ENCODE peak calls at places on chromosomes 13 and 19, in six cellular contexts. D is cardiac muscle cell, P is OCI-LY7, F is AG10803, S is GM06990, Q is thoracic aorta. I is an unnamed sample.

GRCh38 chr13:100508391-100508790 is 80.2 kb downstream of the GGACT start:
- DNase-seq in D (no peak), P (no peak), F (no peak), S (no peak), Q (no peak), I (no peak)

GRCh38 chr19:29260477-29261317 is 47.7 kb upstream of the UQCRFS1 start:
- DNase-seq in D (peak), P (peak), F (peak), S (no peak), Q (no peak), I (peak)

GRCh38 chr13:108176685-108177274 is 38.6 kb downstream of the LIG4 start:
- DNase-seq in D (peak), P (peak), F (no peak), S (no peak), Q (no peak), I (peak)

GRCh38 chr19:3176715-3177501 is 1.7 kb upstream of the S1PR4 start:
- DNase-seq in D (no peak), P (no peak), F (peak), S (no peak), Q (no peak), I (no peak)

GRCh38 chr13:113667771-113668490 is 912 bp downstream of the GRK1 start:
- DNase-seq in D (no peak), P (no peak), F (no peak), S (no peak), Q (no peak), I (no peak)

GRCh38 chr19:35832054-35832453 is 19.4 kb upstream of the PRODH2 start:
- DNase-seq in D (no peak), P (no peak), F (no peak), S (no peak), Q (no peak), I (no peak)

GRCh38 chr19:46608581-46609345 is 7.6 kb downstream of the CALM3 start:
- DNase-seq in D (no peak), P (no peak), F (no peak), S (no peak), Q (no peak), I (peak)

GRCh38 chr13:26499209-26499601 is 58.3 kb upstream of the WASF3 start:
- DNase-seq in D (no peak), P (no peak), F (no peak), S (no peak), Q (no peak), I (no peak)

GRCh38 chr13:51501592-51502205 is 48.9 kb upstream of the INTS6 start:
- DNase-seq in D (peak), P (no peak), F (peak), S (no peak), Q (no peak), I (no peak)

GRCh38 chr19:39727070-39727800 is 10.6 kb downstream of the CLC start:
- DNase-seq in D (no peak), P (no peak), F (no peak), S (no peak), Q (no peak), I (peak)

GRCh38 chr13:25473864-25474263 is 102.1 kb downstream of the ATP8A2 start:
- DNase-seq in D (no peak), P (no peak), F (no peak), S (no peak), Q (no peak), I (no peak)

DNA sequence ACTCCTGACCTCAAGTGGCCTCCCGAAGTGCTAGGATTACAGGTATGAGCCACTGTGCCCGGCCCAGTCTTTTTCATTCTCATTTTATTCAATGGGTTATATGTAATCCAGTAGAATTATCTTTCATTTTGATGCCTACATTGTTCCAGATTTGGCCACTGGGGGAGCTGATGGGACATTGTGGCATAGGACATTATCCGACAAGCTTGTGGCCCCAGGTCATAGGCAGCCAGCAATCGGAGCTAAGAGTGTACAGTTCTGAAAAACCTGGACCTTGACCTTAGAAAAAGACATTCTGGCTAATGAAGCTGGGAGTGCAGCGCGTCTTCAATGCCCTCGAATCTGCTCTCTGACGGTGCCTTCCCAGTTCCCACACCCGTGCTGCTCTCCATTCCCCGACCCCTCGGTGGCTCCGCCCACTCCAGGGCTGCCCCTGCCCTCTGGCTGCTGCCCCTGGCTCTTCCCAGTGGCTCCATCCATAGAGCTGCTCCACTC is 108.7 kb downstream of the TEX29 start:
- DNase-seq in D (peak), P (peak), F (peak), S (no peak), Q (no peak), I (peak)
- TF ChIP-seq CTCF in D (peak), P (peak), F (peak), S (peak), Q (peak), I (peak)

GRCh38 chr13:102399791-102400618 is 1.8 kb downstream of the FGF14 start:
- DNase-seq in D (no peak), P (no peak), F (peak), S (peak), Q (no peak), I (peak)
- TF ChIP-seq CTCF in D (no peak), P (no peak), F (no peak), S (peak), Q (no peak), I (no peak)

GRCh38 chr19:45558399-45558878 is 26.2 kb downstream of the OPA3 start:
- DNase-seq in D (peak), P (peak), F (no peak), S (peak), Q (no peak), I (peak)
- TF ChIP-seq CTCF in D (peak), P (peak), F (peak), S (peak), Q (peak), I (peak)

GRCh38 chr19:11141937-11142527 is 13.6 kb downstream of the SPC24 start:
- DNase-seq in D (no peak), P (no peak), F (no peak), S (no peak), Q (no peak), I (no peak)
- TF ChIP-seq CTCF in D (no peak), P (peak), F (no peak), S (no peak), Q (no peak), I (no peak)